ENCODE peak calls at places on chromosome 21, in six cellular contexts. P is GM23338, J is esophagus muscularis mucosa, X is transverse colon, Q is H1, Y is stomach. Z is an unnamed sample. For H3K4me1, the result is how much of the 10 kb centered on the place peaks cover.

GRCh38 chr21:25836396-25836795 is 101.6 kb downstream of the GABPA start:
- DNase-seq in P (no peak), J (no peak), X (no peak), Q (no peak), Y (no peak), Z (no peak)

GRCh38 chr21:14869984-14870840 is 194.6 kb downstream of the NRIP1 start:
- DNase-seq in P (no peak), J (no peak), X (no peak), Q (no peak), Y (no peak), Z (no peak)

GRCh38 chr21:45847870-45848269 is 133.7 kb upstream of the COL6A1 start:
- DNase-seq in P (no peak), J (no peak), X (no peak), Q (no peak), Y (no peak), Z (no peak)

GRCh38 chr21:15761508-15762100 is 31.8 kb downstream of the USP25 start:
- DNase-seq in P (no peak), J (no peak), X (peak), Q (no peak), Y (peak), Z (no peak)

GRCh38 chr21:14040386-14040785 is 170.4 kb downstream of the LIPI start:
- DNase-seq in P (no peak), J (no peak), X (no peak), Q (no peak), Y (no peak), Z (no peak)

GRCh38 chr21:32046191-32046590 is 173.4 kb downstream of the HUNK start:
- DNase-seq in P (no peak), J (no peak), X (no peak), Q (no peak), Y (no peak), Z (no peak)

GRCh38 chr21:44991538-44992483 is 52.0 kb downstream of the SLX9 start:
- DNase-seq in P (no peak), J (no peak), X (no peak), Q (no peak), Y (no peak), Z (no peak)

GRCh38 chr21:45362077-45362747 is 42.8 kb upstream of the COL18A1 start:
- DNase-seq in P (no peak), J (no peak), X (no peak), Q (no peak), Y (no peak), Z (no peak)

GRCh38 chr21:45887788-45888187 is 93.8 kb upstream of the COL6A1 start:
- DNase-seq in P (no peak), J (no peak), X (no peak), Q (no peak), Y (no peak), Z (no peak)

GRCh38 chr21:16046625-16047340 is 317.0 kb downstream of the USP25 start:
- DNase-seq in P (no peak), J (no peak), X (no peak), Q (no peak), Y (no peak), Z (no peak)

GRCh38 chr21:46052703-46053651 is 44.9 kb upstream of the COL6A2 start:
- DNase-seq in P (no peak), J (peak), X (no peak), Q (no peak), Y (no peak), Z (peak)

GRCh38 chr21:43703068-43703880 is 15.7 kb upstream of the PDXK start:
- DNase-seq in P (peak), J (no peak), X (peak), Q (peak), Y (peak), Z (no peak)

GRCh38 chr21:17921579-17922530 is 102.7 kb upstream of the C21orf91 start:
- DNase-seq in P (no peak), J (no peak), X (no peak), Q (no peak), Y (no peak), Z (no peak)

GRCh38 chr21:39972471-39972870 is 105.2 kb downstream of the PCP4 start:
- DNase-seq in P (no peak), J (no peak), X (no peak), Q (no peak), Y (no peak), Z (no peak)

GRCh38 chr21:26093094-26093493 is 77.5 kb downstream of the APP start:
- DNase-seq in P (no peak), J (no peak), X (no peak), Q (no peak), Y (no peak), Z (no peak)

GRCh38 chr21:45269861-45270260 is 17.8 kb downstream of the POFUT2 start:
- DNase-seq in P (no peak), J (no peak), X (peak), Q (no peak), Y (peak), Z (no peak)

GRCh38 chr21:46599251-46599572 is 5.7 kb downstream of the S100B start:
- DNase-seq in P (peak), J (no peak), X (no peak), Q (no peak), Y (no peak), Z (no peak)

GRCh38 chr21:46569071-46569470 is 35.8 kb downstream of the S100B start:
- DNase-seq in P (no peak), J (no peak), X (no peak), Q (no peak), Y (no peak), Z (no peak)

GRCh38 chr21:38440746-38441145 is 57.5 kb downstream of the ERG start:
- DNase-seq in P (no peak), J (no peak), X (no peak), Q (no peak), Y (no peak), Z (no peak)

GRCh38 chr21:38439336-38439900 is 58.9 kb downstream of the ERG start:
- DNase-seq in P (no peak), J (no peak), X (no peak), Q (no peak), Y (no peak), Z (no peak)

GRCh38 chr21:38439957-38440356 is 58.3 kb downstream of the ERG start:
- DNase-seq in P (no peak), J (no peak), X (no peak), Q (no peak), Y (no peak), Z (no peak)

GRCh38 chr21:38441153-38441552 is 57.1 kb downstream of the ERG start:
- DNase-seq in P (no peak), J (no peak), X (no peak), Q (no peak), Y (no peak), Z (no peak)

DNA sequence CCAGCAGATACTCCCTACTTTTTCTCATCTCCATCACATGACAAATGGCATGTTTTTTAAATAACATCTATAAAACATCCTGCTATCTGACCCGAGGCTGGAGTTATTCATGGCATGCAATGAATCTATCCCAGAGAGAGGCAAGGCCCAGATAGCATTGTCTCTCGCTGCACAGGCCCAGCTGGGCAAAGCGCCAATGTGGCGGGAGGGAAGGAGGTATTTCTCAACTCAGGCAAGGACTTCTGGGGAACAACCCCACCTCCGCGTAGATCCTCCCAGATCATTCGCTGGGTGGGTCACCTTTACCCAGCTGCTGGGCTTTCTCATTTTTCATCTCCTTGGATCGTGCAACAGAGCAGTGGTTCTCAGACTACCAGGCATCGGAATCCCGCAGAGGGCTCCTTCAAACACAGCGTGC is 59.8 kb downstream of the ERG start:
- DNase-seq in P (no peak), J (no peak), X (no peak), Q (no peak), Y (no peak), Z (no peak)
- TF ChIP-seq POLR2AphosphoS5 in P (no peak), J (no peak), X (no peak), Q (no peak), Y (no peak), Z (no peak)

DNA sequence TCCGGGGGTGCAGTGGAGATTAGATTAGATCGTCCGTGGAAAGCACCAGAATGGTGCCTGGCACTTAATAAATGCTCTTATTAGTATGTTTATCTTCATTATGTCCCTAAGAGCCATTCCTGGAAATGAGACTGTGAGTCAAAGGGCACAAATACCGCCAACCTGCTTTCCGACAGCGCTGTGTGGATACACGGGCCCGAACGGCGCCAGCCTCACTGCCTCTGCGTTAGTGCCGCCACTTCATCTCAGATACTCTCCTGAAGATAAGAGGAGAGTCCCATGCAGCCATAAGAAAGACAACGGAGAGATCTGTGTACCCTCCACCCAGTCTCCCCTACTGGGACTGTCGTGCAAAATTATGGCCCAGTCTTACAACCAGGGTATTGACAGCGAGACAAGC is 22.0 kb downstream of the PDE9A start:
- DNase-seq in P (no peak), J (no peak), X (no peak), Q (no peak), Y (no peak), Z (no peak)
- H3K4me1 ChIP-seq in P (under half), J (half or more), X (under half), Q (under half), Y (under half), Z (under half)

DNA sequence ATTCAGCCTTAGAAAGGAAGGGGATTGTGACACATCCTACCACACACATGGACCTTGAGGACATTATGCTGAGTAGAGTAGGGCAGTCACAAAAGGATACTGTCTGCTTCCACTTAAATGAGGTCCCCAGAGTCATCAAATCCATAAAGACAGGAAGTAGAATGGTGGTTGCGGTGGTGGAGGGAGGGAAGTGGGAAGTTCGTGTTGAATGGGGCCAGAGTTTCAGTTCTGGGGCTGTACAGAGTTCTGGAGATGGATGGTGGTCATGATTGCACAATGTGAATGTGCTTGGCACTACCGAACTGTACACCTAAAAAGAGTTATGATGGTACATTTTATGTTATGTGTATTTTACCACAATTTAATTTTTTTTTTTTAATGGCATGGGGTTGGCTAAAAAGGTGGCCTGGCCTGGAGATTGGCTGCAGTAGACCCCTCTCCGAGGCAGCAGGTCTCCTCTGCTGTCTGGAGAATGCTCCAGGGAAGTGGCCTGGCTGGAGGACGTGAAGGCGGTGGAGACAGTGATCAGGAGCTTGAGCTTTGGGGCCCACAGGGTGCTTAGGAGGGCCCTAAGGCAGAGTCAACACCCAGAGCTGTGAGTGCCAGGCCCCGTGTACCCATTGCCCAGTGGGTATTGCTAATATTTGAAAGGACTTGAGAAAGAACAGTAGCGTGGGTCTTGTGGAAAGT is 30.4 kb downstream of the IFNGR2 start:
- DNase-seq in P (no peak), J (no peak), X (no peak), Q (no peak), Y (no peak), Z (no peak)
- TF ChIP-seq POLR2AphosphoS5 in P (no peak), J (no peak), X (no peak), Q (no peak), Y (no peak), Z (no peak)

GRCh38 chr21:35201288-35201687 is 152.2 kb upstream of the RUNX1 start:
- DNase-seq in P (no peak), J (no peak), X (no peak), Q (no peak), Y (no peak), Z (no peak)
- H3K4me1 ChIP-seq in P (under half), J (under half), X (under half), Q (under half), Y (under half), Z (under half)

GRCh38 chr21:41460578-41461527 is 34.8 kb downstream of the MX1 start:
- DNase-seq in P (peak), J (peak), X (peak), Q (peak), Y (peak), Z (peak)

GRCh38 chr21:41466024-41466820 is 40.2 kb downstream of the MX1 start:
- DNase-seq in P (no peak), J (no peak), X (no peak), Q (no peak), Y (no peak), Z (no peak)

GRCh38 chr21:41470054-41470453 is 37.9 kb downstream of the TMPRSS2 start:
- DNase-seq in P (no peak), J (no peak), X (no peak), Q (no peak), Y (no peak), Z (no peak)

GRCh38 chr21:41459884-41460534 is 34.0 kb downstream of the MX1 start:
- DNase-seq in P (no peak), J (no peak), X (no peak), Q (no peak), Y (no peak), Z (no peak)

DNA sequence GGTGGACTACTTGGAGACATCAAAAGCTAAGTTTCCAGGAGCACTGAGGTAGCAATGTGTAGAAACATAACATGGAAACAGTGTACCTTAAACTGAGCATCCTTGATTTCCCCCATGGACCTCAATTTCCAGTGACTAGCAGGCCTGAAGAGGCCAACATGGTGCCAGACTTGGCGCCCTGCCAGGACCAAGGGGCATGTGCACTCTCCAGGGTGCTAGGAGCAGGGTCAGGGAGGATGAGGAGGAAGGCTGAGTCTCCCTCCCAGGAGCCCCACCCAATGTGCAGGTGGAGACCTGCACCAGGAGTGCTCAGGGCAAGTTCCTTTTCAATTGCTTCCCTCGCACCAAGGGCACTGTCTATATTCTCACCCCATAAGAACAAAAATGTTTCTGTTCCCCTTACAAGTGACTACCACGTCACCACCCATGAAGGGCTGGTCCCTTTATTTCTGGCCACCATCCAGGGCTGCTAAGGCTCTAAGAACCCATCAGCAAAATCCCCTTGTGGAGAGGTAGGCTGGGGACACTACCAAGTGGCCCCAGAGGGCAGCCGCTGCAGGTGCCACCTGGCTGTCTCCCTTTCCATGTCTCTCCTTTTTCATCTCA is 39.2 kb downstream of the MX1 start:
- DNase-seq in P (no peak), J (no peak), X (no peak), Q (no peak), Y (no peak), Z (no peak)
- TF ChIP-seq POLR2AphosphoS5 in P (no peak), J (no peak), X (no peak), Q (no peak), Y (no peak), Z (no peak)

DNA sequence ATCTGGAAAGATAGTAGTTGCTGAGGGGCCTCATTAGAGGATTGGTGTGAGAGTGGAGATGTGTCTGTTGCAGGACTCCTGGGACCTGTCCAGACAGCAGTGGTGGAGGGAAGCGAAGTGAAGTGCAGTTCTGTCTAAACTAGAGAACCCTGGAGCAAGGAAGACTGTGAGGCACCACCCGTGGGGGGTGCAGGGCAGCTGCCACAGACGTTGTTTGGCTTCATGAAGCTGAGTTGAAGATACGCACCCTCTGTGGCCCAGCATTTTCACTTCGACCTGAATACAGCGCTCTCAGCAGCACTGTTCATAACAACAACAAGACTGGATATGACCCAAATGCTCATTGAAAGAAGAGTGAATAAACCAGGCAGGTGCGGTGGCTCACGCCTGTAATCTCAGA is 29.3 kb downstream of the ABCG1 start:
- DNase-seq in P (no peak), J (no peak), X (no peak), Q (no peak), Y (no peak), Z (no peak)
- H3K4me1 ChIP-seq in P (under half), J (under half), X (under half), Q (under half), Y (under half), Z (under half)

DNA sequence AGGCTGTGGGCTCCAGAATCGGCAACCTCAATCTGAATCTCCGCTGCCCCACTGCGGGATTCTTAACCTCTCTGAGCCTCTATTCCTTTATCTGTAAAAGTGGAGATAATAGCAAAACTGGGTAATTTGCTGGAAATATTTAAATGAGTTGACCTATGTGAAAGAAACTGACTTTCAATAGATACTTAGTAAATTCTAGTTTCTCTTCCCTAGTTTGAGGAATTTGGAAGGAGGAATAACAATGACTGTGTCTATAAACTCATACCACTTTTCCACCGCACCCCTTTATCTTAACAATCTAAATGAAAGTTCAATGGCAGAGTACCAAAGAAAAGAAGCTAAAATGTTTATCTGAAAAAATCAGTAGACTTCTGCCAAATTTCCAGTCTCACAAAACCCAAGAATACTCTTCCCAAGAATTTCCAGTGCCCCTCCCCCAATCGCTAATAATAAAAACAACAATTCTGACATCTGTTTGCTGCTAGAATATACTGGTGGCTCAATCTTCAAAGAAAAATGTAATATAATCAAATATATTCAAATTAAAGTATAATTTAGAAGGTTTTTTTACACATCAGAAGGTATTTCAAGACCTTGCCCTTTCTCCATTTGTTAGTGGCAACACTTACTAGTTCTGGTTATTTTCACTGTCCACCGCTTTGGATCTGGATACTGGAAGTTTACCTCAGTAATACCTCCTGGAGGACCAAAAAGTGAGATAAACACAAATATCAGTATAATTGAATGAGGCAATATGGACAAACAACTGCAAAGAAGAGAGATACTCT is 171.2 kb downstream of the LTN1 start:
- DNase-seq in P (no peak), J (no peak), X (no peak), Q (no peak), Y (no peak), Z (no peak)
- TF ChIP-seq POLR2AphosphoS5 in P (no peak), J (no peak), X (no peak), Q (no peak), Y (no peak), Z (no peak)

DNA sequence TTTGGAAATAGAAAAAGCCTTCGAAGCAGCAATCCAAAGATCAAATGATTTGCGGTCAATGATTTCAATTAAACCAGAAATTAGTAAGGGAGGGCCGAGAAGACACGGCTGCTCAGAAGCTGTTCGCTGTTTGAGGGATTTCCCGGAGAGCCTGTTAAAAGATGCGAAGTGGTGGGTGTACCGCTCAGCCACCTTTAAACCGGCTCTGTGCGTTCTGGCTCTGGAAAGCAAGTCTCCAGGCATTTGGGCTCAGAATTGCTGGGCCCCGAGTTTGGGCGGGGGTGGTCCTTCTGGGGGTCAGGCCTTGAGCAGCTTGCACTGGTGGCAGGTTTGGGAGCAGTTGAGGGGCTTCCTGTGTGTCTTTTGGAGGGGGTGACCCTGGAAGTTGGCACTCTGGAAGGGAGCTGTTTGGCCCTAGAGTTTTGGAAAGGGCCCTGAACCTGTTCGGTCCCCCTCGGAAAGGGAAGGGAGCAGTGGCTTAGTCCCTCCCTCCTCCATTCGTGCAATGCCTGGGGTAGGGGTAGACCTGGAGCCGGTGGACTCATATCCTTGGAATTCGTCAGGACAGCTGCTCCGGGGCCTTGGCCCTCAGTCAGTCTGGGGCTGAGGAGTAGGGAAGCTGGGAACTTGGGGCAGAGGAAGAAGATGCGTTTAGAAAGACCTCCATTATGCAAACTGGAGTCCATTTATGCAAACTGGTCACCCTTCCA is 3.2 kb downstream of the SIM2 start:
- DNase-seq in P (peak), J (no peak), X (no peak), Q (peak), Y (no peak), Z (no peak)
- H3K4me1 ChIP-seq in P (half or more), J (half or more), X (under half), Q (half or more), Y (half or more), Z (under half)

Z was measured in breast epithelium.